ENCODE peak calls at places on chromosomes 5 and 9, in four cellular contexts. S is right lobe of liver, C is A549, X is GM12878. B is an unnamed sample.

GRCh38 chr9:20563917-20564316 is 58.4 kb downstream of the MLLT3 start:
- DNase-seq in S (no peak), C (no peak), X (no peak), B (no peak)

GRCh38 chr9:105064248-105065118 is 136.5 kb upstream of the ABCA1 start:
- DNase-seq in S (peak; percentile 95), C (peak; percentile 89), X (no peak), B (peak; percentile 96)

GRCh38 chr9:83509372-83509771 is 28.8 kb downstream of the FRMD3 start:
- DNase-seq in S (no peak), C (no peak), X (no peak), B (no peak)

GRCh38 chr5:87393331-87393730 is 19.4 kb downstream of the CCNH start:
- DNase-seq in S (no peak), C (no peak), X (no peak), B (no peak)

GRCh38 chr9:4237748-4238511 is 61.9 kb downstream of the GLIS3 start:
- DNase-seq in S (no peak), C (no peak), X (no peak), B (no peak)

GRCh38 chr5:155128786-155129512 is 115.4 kb downstream of the KIF4B start:
- DNase-seq in S (no peak), C (peak; percentile 15), X (no peak), B (no peak)

GRCh38 chr9:117224676-117225075 is 190.2 kb downstream of the ASTN2 start:
- DNase-seq in S (no peak), C (no peak), X (no peak), B (no peak)

GRCh38 chr5:30100929-30101328 is 1092.6 kb upstream of the CDH6 start:
- DNase-seq in S (no peak), C (no peak), X (no peak), B (no peak)

GRCh38 chr5:77957-78804 is 13.8 kb upstream of the PLEKHG4B start:
- DNase-seq in S (no peak), C (peak; percentile 74), X (no peak), B (no peak)

GRCh38 chr5:173451651-173452050 is 123.4 kb upstream of the STC2 start:
- DNase-seq in S (no peak), C (no peak), X (no peak), B (no peak)

GRCh38 chr5:17217421-17218352 is at the start of gene BASP1:
- DNase-seq in S (peak; percentile 73), C (peak; percentile 60), X (no peak), B (no peak)

GRCh38 chr9:133787749-133788015 is 49.5 kb upstream of the SARDH start:
- DNase-seq in S (no peak), C (peak; percentile 25), X (peak; percentile 16), B (peak; percentile 16)

GRCh38 chr5:135138116-135138850 is 104.3 kb upstream of the PITX1 start:
- DNase-seq in S (no peak), C (no peak), X (no peak), B (no peak)

GRCh38 chr9:115084157-115084556 is 33.8 kb downstream of the TNC start:
- DNase-seq in S (no peak), C (no peak), X (no peak), B (no peak)

GRCh38 chr5:119596046-119596445 is 33.3 kb upstream of the FAM170A start:
- DNase-seq in S (no peak), C (no peak), X (no peak), B (no peak)

GRCh38 chr9:105103776-105104175 is 140.7 kb upstream of the SLC44A1 start:
- DNase-seq in S (no peak), C (no peak), X (no peak), B (no peak)

GRCh38 chr9:81410201-81410600 is 279.1 kb downstream of the TLE1 start:
- DNase-seq in S (no peak), C (peak; percentile 6), X (no peak), B (no peak)

GRCh38 chr5:160175438-160176218 is 53.7 kb upstream of the FABP6 start:
- DNase-seq in S (no peak), C (no peak), X (no peak), B (no peak)

GRCh38 chr9:95157491-95158151 is 159.9 kb downstream of the FANCC start:
- DNase-seq in S (peak; percentile 59), C (no peak), X (peak; percentile 40), B (no peak)

GRCh38 chr9:35111006-35111933 is 4.4 kb downstream of the ATOSB start:
- DNase-seq in S (peak; percentile 99), C (peak; percentile 96), X (peak; percentile 89), B (peak; percentile 100)
- TF ChIP-seq POLR2A in S (peak; percentile 69), C (peak; percentile 66), X (peak; percentile 62), B (peak; percentile 64)

GRCh38 chr5:176536902-176537607 is at the start of gene RNF44:
- DNase-seq in S (peak; percentile 98), C (peak; percentile 84), X (peak; percentile 76), B (peak; percentile 98)
- TF ChIP-seq POLR2A in S (peak; percentile 64), C (peak; percentile 15), X (peak; percentile 72), B (peak; percentile 45)

DNA sequence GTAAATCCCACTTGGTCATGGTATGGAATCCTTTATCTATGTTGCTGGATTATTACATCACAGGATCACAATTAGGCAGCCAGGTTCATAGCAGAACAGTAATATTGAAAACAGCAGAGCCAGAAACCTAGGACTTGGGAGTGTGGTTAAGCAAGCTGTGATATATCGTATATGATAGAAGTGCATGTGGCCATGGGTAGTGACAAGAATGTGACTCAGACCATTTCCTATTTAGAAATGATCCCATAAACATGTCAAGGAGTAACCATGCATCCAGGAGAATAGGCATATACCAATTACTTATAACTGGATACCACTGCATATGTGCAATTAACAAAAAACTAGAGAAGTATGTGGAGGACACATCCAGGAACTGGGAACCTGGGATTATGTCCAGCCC is 31.2 kb downstream of the AMBP start:
- DNase-seq in S (no peak), C (no peak), X (no peak), B (no peak)
- TF ChIP-seq POLR2A in S (no peak), C (no peak), X (no peak), B (no peak)

DNA sequence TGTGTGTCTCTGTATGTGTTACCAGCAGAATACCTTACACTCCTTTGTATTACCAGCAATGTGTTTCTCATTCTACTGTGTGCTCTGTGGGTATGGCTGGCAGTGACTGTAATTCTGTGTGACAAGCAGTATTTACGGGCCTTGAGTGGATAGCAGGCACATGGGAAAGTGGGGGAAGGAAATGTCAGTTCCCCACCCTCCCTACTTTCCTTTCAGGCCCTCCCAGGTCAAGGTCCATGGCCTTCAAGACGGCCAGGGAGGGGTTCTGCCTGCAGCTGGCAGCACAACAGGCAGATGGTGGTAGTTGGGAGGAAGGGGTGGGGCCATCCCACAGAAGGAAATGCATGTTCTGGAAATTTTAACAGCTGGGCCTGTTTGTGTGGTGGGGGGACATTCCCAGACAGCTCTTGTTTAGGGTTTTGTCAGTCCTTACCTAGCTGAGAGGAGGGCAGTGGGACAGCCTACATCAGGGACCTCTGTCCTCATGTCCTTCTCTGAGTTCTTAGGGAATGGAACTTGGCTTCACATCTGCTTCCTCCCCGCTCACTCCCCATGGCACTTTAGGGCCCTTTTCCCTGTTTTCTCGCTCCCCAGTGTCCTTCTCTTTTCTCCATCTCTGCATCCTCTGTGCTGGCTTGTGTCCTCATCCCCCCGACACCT is 14.6 kb upstream of the TNIP1 start:
- DNase-seq in S (no peak), C (no peak), X (no peak), B (peak; percentile 13)
- TF ChIP-seq POLR2A in S (no peak), C (no peak), X (no peak), B (no peak)

DNA sequence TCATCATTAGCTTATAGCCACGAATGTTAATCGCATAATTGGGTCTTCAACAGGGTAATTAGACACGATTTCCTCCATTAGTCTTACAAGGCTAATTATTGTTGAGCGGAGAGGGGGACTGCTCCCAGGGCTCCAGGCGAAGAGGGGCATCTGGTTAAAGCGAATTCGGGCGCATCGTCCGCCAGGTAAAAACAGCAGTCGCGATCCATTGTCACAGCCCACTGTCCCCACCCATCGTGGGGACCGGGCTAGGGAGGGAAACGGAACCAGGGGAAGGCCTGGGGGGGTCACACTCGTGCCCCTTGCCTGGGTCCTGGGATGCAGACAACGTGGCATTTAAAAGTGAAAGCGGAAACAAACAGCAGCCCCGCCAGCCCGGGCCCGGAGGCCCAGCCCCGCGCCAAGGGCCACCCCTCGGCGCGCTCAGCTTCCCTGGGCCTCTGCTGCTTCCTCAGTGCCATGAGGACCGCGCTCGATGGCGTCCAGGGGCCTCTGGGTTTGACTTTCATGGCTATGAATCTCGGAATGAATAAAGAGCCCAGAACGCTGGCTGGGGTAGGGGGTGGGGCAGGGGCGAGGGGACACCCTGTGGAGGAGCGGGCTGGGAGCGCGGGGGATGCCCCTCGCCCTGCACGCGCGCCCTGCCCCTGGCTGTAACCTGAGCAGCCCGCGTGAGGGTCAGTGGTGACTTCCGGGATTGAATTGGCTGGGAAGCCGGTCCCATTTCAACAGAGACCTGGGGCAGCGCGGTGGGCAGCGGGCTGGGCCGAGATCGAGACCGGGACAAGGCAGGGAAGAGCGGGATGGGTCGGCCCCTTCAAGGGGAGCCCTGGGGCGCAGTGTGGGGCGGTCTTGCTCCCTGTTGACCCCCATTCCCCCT is 99.9 kb downstream of the GTF3C4 start:
- DNase-seq in S (peak; percentile 64), C (peak; percentile 44), X (peak; percentile 12), B (peak; percentile 71)
- TF ChIP-seq POLR2A in S (peak; percentile 38), C (no peak), X (peak; percentile 85), B (peak; percentile 61)

GRCh38 chr5:141512390-141513020 is 23.6 kb downstream of the PCDHGC5 start:
- DNase-seq in S (peak; percentile 82), C (peak; percentile 62), X (no peak), B (peak; percentile 86)

GRCh38 chr5:141513627-141514329 is 24.9 kb downstream of the PCDHGC5 start:
- DNase-seq in S (peak; percentile 64), C (no peak), X (peak; percentile 75), B (peak; percentile 22)

GRCh38 chr5:141511771-141512325 is 23.0 kb downstream of the PCDHGC5 start:
- DNase-seq in S (no peak), C (no peak), X (no peak), B (no peak)

GRCh38 chr5:141514330-141515111 is 25.6 kb downstream of the PCDHGC5 start:
- DNase-seq in S (no peak), C (no peak), X (no peak), B (no peak)

DNA sequence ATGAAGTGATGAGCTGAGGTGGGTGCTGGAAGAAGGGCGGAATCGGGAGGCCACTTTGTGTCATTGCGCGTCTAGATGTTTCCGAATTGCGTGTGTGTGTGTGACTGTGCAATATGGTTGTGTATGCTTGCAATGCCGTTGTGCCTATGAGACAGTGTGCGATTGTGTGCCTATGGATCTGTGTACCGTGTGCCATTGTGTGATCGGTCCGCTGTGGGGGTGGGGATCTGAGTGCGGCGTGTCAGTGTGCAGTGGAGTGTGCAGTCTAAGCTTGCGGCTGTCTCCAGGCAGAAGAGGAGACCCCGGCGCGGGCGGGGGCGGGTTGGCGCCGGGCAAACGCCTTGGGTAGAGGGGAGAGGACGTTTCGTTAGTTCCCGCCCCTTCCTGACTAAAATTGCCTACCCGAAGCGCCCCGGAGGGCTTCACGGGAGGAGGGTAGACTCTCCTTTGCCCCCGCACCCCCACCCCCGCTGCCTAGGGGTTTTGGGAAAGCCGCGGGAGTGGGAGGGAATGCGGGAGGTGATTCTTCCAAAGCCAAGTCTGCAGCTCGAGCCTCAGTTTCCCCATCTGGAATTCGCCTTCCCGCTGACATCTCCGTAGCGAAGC is 24.2 kb downstream of the PCDHGC5 start:
- DNase-seq in S (no peak), C (no peak), X (no peak), B (peak; percentile 43)
- TF ChIP-seq POLR2A in S (no peak), C (no peak), X (peak; percentile 60), B (no peak)

GRCh38 chr5:181205402-181205734 is 372 bp upstream of the TRIM7 start:
- DNase-seq in S (no peak), C (no peak), X (no peak), B (no peak)

GRCh38 chr5:181203842-181204560 is 995 bp downstream of the TRIM7 start:
- DNase-seq in S (no peak), C (peak; percentile 60), X (no peak), B (no peak)

GRCh38 chr5:181203093-181203711 is 1.8 kb downstream of the TRIM7 start:
- DNase-seq in S (no peak), C (no peak), X (no peak), B (no peak)

GRCh38 chr5:181205735-181206401 is 872 bp upstream of the TRIM7 start:
- DNase-seq in S (no peak), C (no peak), X (no peak), B (no peak)

GRCh38 chr5:181204561-181205401 is at the start of gene TRIM7:
- DNase-seq in S (no peak), C (peak; percentile 65), X (no peak), B (no peak)
- TF ChIP-seq POLR2A in S (no peak), C (peak; percentile 78), X (no peak), B (no peak)